ENCODE peak calls at places on chromosomes 16 and 17, in six cellular contexts. U is GM04504; H is Calu3; E is NCI-H1048; V is HS-5; R is activated T-helper 1 cell treated with anti-CD3 and anti-CD28 coated beads, Interleukin-2, amount 50 U/mL, for 16 hours. T is an unnamed sample.
A peak's percentile ranks its signal among the peaks of the same experiment; 100 is the strongest.

GRCh38 chr16:69513180-69513966 is 52.4 kb upstream of the NFAT5 start:
- DNase-seq in U (peak; percentile 79), H (no peak), E (no peak), V (peak; percentile 49), R (no peak), T (no peak)

GRCh38 chr16:66928702-66929388 is 3.5 kb upstream of the RRAD start:
- DNase-seq in U (no peak), H (peak; percentile 49), E (no peak), V (no peak), R (no peak), T (peak; percentile 53)

GRCh38 chr16:83946781-83947566 is 6.1 kb upstream of the OSGIN1 start:
- DNase-seq in U (no peak), H (no peak), E (no peak), V (no peak), R (no peak), T (no peak)

GRCh38 chr17:31297090-31297489 is at the start of gene OMG:
- DNase-seq in U (no peak), H (no peak), E (no peak), V (no peak), R (no peak), T (no peak)

GRCh38 chr16:89621698-89622409 is 8.4 kb downstream of the DPEP1 start:
- DNase-seq in U (no peak), H (no peak), E (no peak), V (no peak), R (no peak), T (no peak)

GRCh38 chr16:70646260-70647241 is at the start of gene IL34:
- DNase-seq in U (no peak), H (no peak), E (no peak), V (no peak), R (no peak), T (no peak)

GRCh38 chr16:67720236-67720635 is 1.1 kb upstream of the GFOD2 start:
- DNase-seq in U (no peak), H (no peak), E (no peak), V (no peak), R (no peak), T (no peak)

GRCh38 chr17:68576811-68577551 is 24.2 kb downstream of the FAM20A start:
- DNase-seq in U (peak; percentile 75), H (no peak), E (no peak), V (no peak), R (no peak), T (no peak)

GRCh38 chr16:57999366-57999970 is 1.0 kb downstream of the ZNF319 start:
- DNase-seq in U (no peak), H (peak; percentile 34), E (no peak), V (no peak), R (no peak), T (peak; percentile 35)

GRCh38 chr16:10897134-10897533 is 20.1 kb downstream of the CIITA start:
- DNase-seq in U (no peak), H (no peak), E (no peak), V (no peak), R (no peak), T (peak; percentile 67)

GRCh38 chr16:3645504-3646347 is 8.8 kb upstream of the DNASE1 start:
- DNase-seq in U (no peak), H (no peak), E (no peak), V (no peak), R (no peak), T (no peak)

GRCh38 chr17:42121066-42121769 is at the start of gene KAT2A:
- DNase-seq in U (peak; percentile 61), H (peak; percentile 91), E (peak; percentile 46), V (no peak), R (peak; percentile 61), T (peak; percentile 86)

GRCh38 chr17:3635474-3636153 is 436 bp downstream of the SHPK start:
- DNase-seq in U (no peak), H (peak; percentile 3), E (no peak), V (no peak), R (no peak), T (peak; percentile 63)

GRCh38 chr16:67406628-67407027 is 9.6 kb downstream of the ZDHHC1 start:
- DNase-seq in U (peak; percentile 81), H (no peak), E (no peak), V (peak; percentile 68), R (no peak), T (no peak)

GRCh38 chr16:23976091-23977001 is 140.6 kb downstream of the PRKCB start:
- DNase-seq in U (no peak), H (no peak), E (no peak), V (no peak), R (no peak), T (peak; percentile 28)

GRCh38 chr17:73591278-73592078 is 52.8 kb downstream of the SDK2 start:
- DNase-seq in U (no peak), H (no peak), E (no peak), V (no peak), R (peak; percentile 15), T (peak; percentile 63)

GRCh38 chr17:35242805-35243458 is at the start of gene SLFN5:
- DNase-seq in U (peak; percentile 85), H (peak; percentile 95), E (peak; percentile 76), V (peak; percentile 71), R (peak; percentile 83), T (peak; percentile 93)

GRCh38 chr17:1643293-1643998 is 2.1 kb downstream of the SCARF1 start:
- DNase-seq in U (no peak), H (peak; percentile 69), E (peak; percentile 67), V (no peak), R (peak; percentile 55), T (peak; percentile 71)

GRCh38 chr16:31696968-31697743 is 169.5 kb downstream of the AHSP start:
- DNase-seq in U (peak; percentile 23), H (no peak), E (no peak), V (no peak), R (no peak), T (no peak)

GRCh38 chr17:38741853-38742421 is 6.2 kb downstream of the PCGF2 start:
- DNase-seq in U (no peak), H (no peak), E (no peak), V (no peak), R (no peak), T (no peak)

GRCh38 chr17:42673885-42674754 is 2.7 kb downstream of the PLEKHH3 start:
- DNase-seq in U (no peak), H (peak; percentile 60), E (no peak), V (no peak), R (no peak), T (peak; percentile 79)

GRCh38 chr16:65318590-65319267 is 196.9 kb upstream of the CDH11 start:
- DNase-seq in U (no peak), H (no peak), E (no peak), V (no peak), R (no peak), T (no peak)

GRCh38 chr17:42548993-42549755 is 3.5 kb upstream of the HSD17B1 start:
- DNase-seq in U (no peak), H (no peak), E (no peak), V (no peak), R (no peak), T (no peak)

GRCh38 chr16:11706180-11706742 is 36.4 kb downstream of the TXNDC11 start:
- DNase-seq in U (no peak), H (no peak), E (no peak), V (no peak), R (no peak), T (peak; percentile 29)

GRCh38 chr17:13244511-13244910 is 226.7 kb upstream of the ELAC2 start:
- DNase-seq in U (peak; percentile 22), H (no peak), E (no peak), V (no peak), R (no peak), T (no peak)

GRCh38 chr17:72151565-72152391 is 31.0 kb downstream of the SOX9 start:
- DNase-seq in U (no peak), H (peak; percentile 62), E (no peak), V (peak; percentile 67), R (no peak), T (no peak)

GRCh38 chr17:61140386-61140785 is 259.3 kb upstream of the TBX2 start:
- DNase-seq in U (no peak), H (no peak), E (no peak), V (no peak), R (no peak), T (no peak)

GRCh38 chr16:89442990-89443726 is 47.2 kb downstream of the ANKRD11 start:
- DNase-seq in U (no peak), H (peak; percentile 96), E (peak; percentile 34), V (peak; percentile 11), R (no peak), T (no peak)

GRCh38 chr17:4947411-4948165 is 742 bp downstream of the PFN1 start:
- DNase-seq in U (no peak), H (peak; percentile 44), E (no peak), V (no peak), R (peak; percentile 54), T (peak; percentile 92)

GRCh38 chr17:49707246-49707607 is 537 bp downstream of the SLC35B1 start:
- DNase-seq in U (no peak), H (peak; percentile 23), E (no peak), V (no peak), R (no peak), T (peak; percentile 31)

GRCh38 chr17:29927546-29927945 is 2.5 kb downstream of the SSH2 start:
- DNase-seq in U (no peak), H (no peak), E (no peak), V (no peak), R (no peak), T (no peak)

GRCh38 chr16:28104404-28104803 is 40.9 kb upstream of the GSG1L start:
- DNase-seq in U (no peak), H (no peak), E (no peak), V (no peak), R (no peak), T (no peak)

GRCh38 chr16:6032438-6032837 is 934.8 kb upstream of the EEF2KMT start:
- DNase-seq in U (no peak), H (no peak), E (no peak), V (no peak), R (no peak), T (no peak)

GRCh38 chr17:6279659-6280058 is 155.3 kb downstream of the AIPL1 start:
- DNase-seq in U (no peak), H (peak; percentile 55), E (no peak), V (no peak), R (no peak), T (peak; percentile 5)

GRCh38 chr16:73371584-73372319 is 323.8 kb upstream of the ZFHX3 start:
- DNase-seq in U (no peak), H (no peak), E (no peak), V (no peak), R (no peak), T (no peak)

GRCh38 chr16:61146429-61146828 is 889.8 kb downstream of the CDH8 start:
- DNase-seq in U (no peak), H (no peak), E (no peak), V (no peak), R (no peak), T (peak; percentile 2)

GRCh38 chr16:74563828-74564263 is 43.1 kb downstream of the GLG1 start:
- DNase-seq in U (peak; percentile 8), H (peak; percentile 62), E (no peak), V (no peak), R (no peak), T (no peak)

GRCh38 chr17:65987988-65988387 is 203.9 kb downstream of the CEP112 start:
- DNase-seq in U (peak; percentile 14), H (peak; percentile 36), E (peak; percentile 7), V (peak; percentile 6), R (no peak), T (peak; percentile 62)

GRCh38 chr17:80920406-80920805 is 71.2 kb upstream of the CHMP6 start:
- DNase-seq in U (no peak), H (no peak), E (no peak), V (no peak), R (no peak), T (no peak)